ENCODE peak calls at places on chromosome 6, in five cellular contexts. V is HCT116, P is K562, A is RWPE2, U is left lung. H is an unnamed sample.

GRCh38 chr6:157859775-157860504 is 36.9 kb downstream of the SNX9 start:
- ATAC-seq in A (no peak), V (no peak), P (peak), U (no peak), H (no peak)

GRCh38 chr6:167118006-167118405 is 4.9 kb upstream of the CCR6 start:
- ATAC-seq in A (no peak), P (no peak), V (no peak), U (no peak), H (no peak)

GRCh38 chr6:107976267-107976783 is 18.3 kb upstream of the SEC63 start:
- ATAC-seq in P (no peak), V (no peak), A (no peak), U (no peak), H (no peak)

GRCh38 chr6:138162104-138162946 is 586 bp downstream of the ARFGEF3 start:
- ATAC-seq in V (peak), U (peak), P (no peak), A (peak), H (peak)

GRCh38 chr6:6717953-6718352 is 129.4 kb downstream of the LY86 start:
- ATAC-seq in V (no peak), P (no peak), U (peak), A (peak), H (peak)

GRCh38 chr6:73675466-73676098 is 20.4 kb upstream of the CD109 start:
- ATAC-seq in U (peak), A (peak), V (peak), P (peak), H (peak)

GRCh38 chr6:39296745-39297640 is 17.2 kb downstream of the KCNK17 start:
- ATAC-seq in U (peak), V (no peak), P (no peak), A (no peak), H (peak)

GRCh38 chr6:111515259-111515658 is 32.2 kb upstream of the REV3L start:
- ATAC-seq in P (no peak), A (no peak), V (no peak), U (no peak), H (no peak)

GRCh38 chr6:136586295-136586694 is 36.1 kb upstream of the MAP7 start:
- ATAC-seq in A (peak), U (peak), V (no peak), P (peak), H (peak)

GRCh38 chr6:16948376-16948775 is 153.5 kb upstream of the STMND1 start:
- ATAC-seq in V (no peak), P (no peak), U (no peak), A (no peak), H (no peak)

GRCh38 chr6:112443118-112443641 is 96.0 kb downstream of the RFPL4B start:
- ATAC-seq in U (no peak), A (no peak), P (no peak), V (no peak), H (no peak)

GRCh38 chr6:2855061-2855519 is 13.4 kb upstream of the SERPINB1 start:
- ATAC-seq in A (no peak), P (no peak), U (no peak), V (no peak), H (no peak)

GRCh38 chr6:2852921-2853322 is 11.3 kb upstream of the SERPINB1 start:
- ATAC-seq in V (no peak), A (no peak), U (no peak), P (no peak), H (no peak)

GRCh38 chr6:2854394-2854982 is 12.8 kb upstream of the SERPINB1 start:
- ATAC-seq in A (no peak), U (peak), P (no peak), V (no peak), H (peak)

GRCh38 chr6:2852514-2852855 is 10.8 kb upstream of the SERPINB1 start:
- ATAC-seq in U (no peak), A (no peak), P (no peak), V (no peak), H (no peak)

GRCh38 chr6:2853766-2854393 is 12.2 kb upstream of the SERPINB1 start:
- ATAC-seq in V (peak), P (peak), A (peak), U (peak), H (peak)
- TF ChIP-seq CTCF in V (peak), P (peak), A (peak), U (peak), H (peak)

GRCh38 chr6:165793287-165793825 is 130.3 kb upstream of the PDE10A start:
- ATAC-seq in V (no peak), A (no peak), P (no peak), U (no peak), H (no peak)
- TF ChIP-seq CTCF in V (no peak), A (no peak), P (no peak), U (no peak), H (no peak)

GRCh38 chr6:3229566-3230274 is 2.3 kb upstream of the TUBB2B start:
- ATAC-seq in P (peak), U (no peak), V (no peak), A (no peak), H (no peak)
- TF ChIP-seq CTCF in P (peak), U (no peak), V (no peak), A (no peak), H (no peak)

GRCh38 chr6:12313992-12314589 is 23.9 kb downstream of the EDN1 start:
- ATAC-seq in P (no peak), U (peak), V (peak), A (peak), H (no peak)

GRCh38 chr6:12312736-12313135 is 22.6 kb downstream of the EDN1 start:
- ATAC-seq in U (no peak), A (no peak), V (no peak), P (no peak), H (no peak)

GRCh38 chr6:12313311-12313991 is 23.3 kb downstream of the EDN1 start:
- ATAC-seq in V (no peak), A (peak), U (no peak), P (no peak), H (no peak)

GRCh38 chr6:12309070-12309469 is 18.9 kb downstream of the EDN1 start:
- ATAC-seq in A (no peak), U (no peak), V (no peak), P (no peak), H (no peak)

DNA sequence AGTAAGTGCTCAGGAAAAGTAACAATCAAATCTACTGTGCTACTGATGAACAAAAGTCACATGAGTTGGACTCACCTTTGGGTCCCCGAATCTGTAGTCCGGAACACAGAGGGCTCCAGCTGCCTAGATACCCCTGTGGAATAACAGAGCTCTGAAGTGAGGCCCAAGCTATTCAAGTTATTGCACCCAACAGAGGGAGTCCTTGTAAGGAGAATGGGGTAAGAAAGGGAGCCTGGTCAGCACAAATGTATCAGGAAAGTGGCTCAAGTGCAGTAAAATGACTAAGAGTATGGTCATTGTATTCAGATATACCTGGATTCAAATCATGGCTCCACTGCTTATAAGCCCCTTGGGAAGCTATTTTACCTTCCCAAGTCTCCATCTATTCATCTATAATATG is 20.9 kb downstream of the EDN1 start:
- ATAC-seq in P (peak), A (peak), U (peak), V (peak), H (no peak)
- TF ChIP-seq CTCF in P (no peak), A (peak), U (no peak), V (no peak), H (no peak)

DNA sequence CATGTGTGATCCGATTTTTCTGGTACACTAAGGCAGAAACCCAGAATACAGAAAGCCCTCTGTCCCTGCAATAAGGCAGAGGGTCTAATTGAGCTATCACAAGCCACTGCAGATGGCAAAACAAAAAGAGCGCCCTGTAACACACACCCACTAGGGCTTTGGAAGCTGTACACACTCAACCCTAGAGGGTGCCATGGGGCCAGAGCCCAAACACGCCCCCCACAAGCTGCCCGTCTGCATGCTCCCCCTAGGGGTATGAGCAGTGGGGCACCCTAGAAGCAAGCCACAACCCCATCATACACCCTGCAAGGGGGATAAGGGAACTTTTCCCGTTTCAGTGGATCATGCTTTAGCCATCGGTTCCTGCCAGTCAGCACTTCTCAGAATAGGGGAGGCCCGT is 62.2 kb upstream of the PDE10A start:
- ATAC-seq in V (peak), P (peak), A (peak), U (no peak), H (no peak)
- TF ChIP-seq CTCF in V (no peak), P (peak), A (no peak), U (no peak), H (no peak)